ENCODE peak calls at places on chromosomes 7 and 10, in six cellular contexts. One of them, this sample, is unnamed.
A peak's percentile ranks its signal among the peaks of the same experiment; 100 is the strongest.

GRCh38 chr10:84341983-84342382 is 13.6 kb downstream of the CCSER2 start:
- DNase-seq in activated T-cell treated with anti-CD3 and anti-CD28 coated beads for 1 hour: no peak
- DNase-seq in CD4-positive, alpha-beta T cell: no peak
- DNase-seq in cardiac fibroblast: no peak
- DNase-seq in kidney glomerular epithelial cell: no peak
- DNase-seq in upper lobe of right lung: no peak
- DNase-seq in this sample: no peak

GRCh38 chr7:106166651-106167342 is 54.7 kb upstream of the SYPL1 start:
- DNase-seq in activated T-cell treated with anti-CD3 and anti-CD28 coated beads for 1 hour: no peak
- DNase-seq in CD4-positive, alpha-beta T cell: no peak
- DNase-seq in cardiac fibroblast: peak; percentile 93
- DNase-seq in kidney glomerular epithelial cell: peak; percentile 48
- DNase-seq in upper lobe of right lung: no peak
- DNase-seq in this sample: peak; percentile 65

GRCh38 chr10:32983333-32983909 is 25.4 kb upstream of the ITGB1 start:
- DNase-seq in activated T-cell treated with anti-CD3 and anti-CD28 coated beads for 1 hour: no peak
- DNase-seq in CD4-positive, alpha-beta T cell: no peak
- DNase-seq in cardiac fibroblast: peak; percentile 97
- DNase-seq in kidney glomerular epithelial cell: peak; percentile 85
- DNase-seq in upper lobe of right lung: no peak
- DNase-seq in this sample: peak; percentile 72

GRCh38 chr10:132807621-132808049 is 21.7 kb upstream of the NKX6-2 start:
- DNase-seq in activated T-cell treated with anti-CD3 and anti-CD28 coated beads for 1 hour: no peak
- DNase-seq in CD4-positive, alpha-beta T cell: no peak
- DNase-seq in cardiac fibroblast: no peak
- DNase-seq in kidney glomerular epithelial cell: no peak
- DNase-seq in upper lobe of right lung: no peak
- DNase-seq in this sample: peak; percentile 50

GRCh38 chr7:2851499-2851898 is 7.4 kb upstream of the GNA12 start:
- DNase-seq in activated T-cell treated with anti-CD3 and anti-CD28 coated beads for 1 hour: no peak
- DNase-seq in CD4-positive, alpha-beta T cell: no peak
- DNase-seq in cardiac fibroblast: no peak
- DNase-seq in kidney glomerular epithelial cell: no peak
- DNase-seq in upper lobe of right lung: no peak
- DNase-seq in this sample: no peak

GRCh38 chr10:119705434-119705831 is 20.4 kb upstream of the INPP5F start:
- DNase-seq in activated T-cell treated with anti-CD3 and anti-CD28 coated beads for 1 hour: no peak
- DNase-seq in CD4-positive, alpha-beta T cell: no peak
- DNase-seq in cardiac fibroblast: no peak
- DNase-seq in kidney glomerular epithelial cell: no peak
- DNase-seq in upper lobe of right lung: no peak
- DNase-seq in this sample: no peak

GRCh38 chr7:45718464-45719330 is 144.5 kb downstream of the ADCY1 start:
- DNase-seq in activated T-cell treated with anti-CD3 and anti-CD28 coated beads for 1 hour: no peak
- DNase-seq in CD4-positive, alpha-beta T cell: no peak
- DNase-seq in cardiac fibroblast: no peak
- DNase-seq in kidney glomerular epithelial cell: no peak
- DNase-seq in upper lobe of right lung: peak; percentile 59
- DNase-seq in this sample: no peak

GRCh38 chr7:45217358-45217757 is 59.8 kb downstream of the RAMP3 start:
- DNase-seq in activated T-cell treated with anti-CD3 and anti-CD28 coated beads for 1 hour: no peak
- DNase-seq in CD4-positive, alpha-beta T cell: no peak
- DNase-seq in cardiac fibroblast: peak; percentile 15
- DNase-seq in kidney glomerular epithelial cell: no peak
- DNase-seq in upper lobe of right lung: no peak
- DNase-seq in this sample: no peak

GRCh38 chr7:152054377-152055230 is 29.1 kb downstream of the GALNT11 start:
- DNase-seq in activated T-cell treated with anti-CD3 and anti-CD28 coated beads for 1 hour: no peak
- DNase-seq in CD4-positive, alpha-beta T cell: no peak
- DNase-seq in cardiac fibroblast: peak; percentile 81
- DNase-seq in kidney glomerular epithelial cell: peak; percentile 39
- DNase-seq in upper lobe of right lung: no peak
- DNase-seq in this sample: no peak

GRCh38 chr7:101542527-101543241 is 86.4 kb downstream of the MYL10 start:
- DNase-seq in activated T-cell treated with anti-CD3 and anti-CD28 coated beads for 1 hour: peak; percentile 71
- DNase-seq in CD4-positive, alpha-beta T cell: peak; percentile 74
- DNase-seq in cardiac fibroblast: peak; percentile 58
- DNase-seq in kidney glomerular epithelial cell: peak; percentile 42
- DNase-seq in upper lobe of right lung: no peak
- DNase-seq in this sample: peak; percentile 76

GRCh38 chr7:30594055-30594539 is 581 bp upstream of the GARS1 start:
- DNase-seq in activated T-cell treated with anti-CD3 and anti-CD28 coated beads for 1 hour: peak; percentile 11
- DNase-seq in CD4-positive, alpha-beta T cell: peak; percentile 18
- DNase-seq in cardiac fibroblast: no peak
- DNase-seq in kidney glomerular epithelial cell: peak; percentile 87
- DNase-seq in upper lobe of right lung: peak; percentile 69
- DNase-seq in this sample: peak; percentile 70

GRCh38 chr10:6796231-6796630 is 216.2 kb upstream of the PRKCQ start:
- DNase-seq in activated T-cell treated with anti-CD3 and anti-CD28 coated beads for 1 hour: no peak
- DNase-seq in CD4-positive, alpha-beta T cell: no peak
- DNase-seq in cardiac fibroblast: no peak
- DNase-seq in kidney glomerular epithelial cell: no peak
- DNase-seq in upper lobe of right lung: no peak
- DNase-seq in this sample: no peak

GRCh38 chr10:73159038-73159648 is 8.7 kb downstream of the ECD start:
- DNase-seq in activated T-cell treated with anti-CD3 and anti-CD28 coated beads for 1 hour: peak; percentile 51
- DNase-seq in CD4-positive, alpha-beta T cell: peak; percentile 52
- DNase-seq in cardiac fibroblast: peak; percentile 73
- DNase-seq in kidney glomerular epithelial cell: peak; percentile 65
- DNase-seq in upper lobe of right lung: no peak
- DNase-seq in this sample: no peak

GRCh38 chr10:131140606-131141005 is 170.9 kb downstream of the TCERG1L start:
- DNase-seq in activated T-cell treated with anti-CD3 and anti-CD28 coated beads for 1 hour: no peak
- DNase-seq in CD4-positive, alpha-beta T cell: no peak
- DNase-seq in cardiac fibroblast: no peak
- DNase-seq in kidney glomerular epithelial cell: no peak
- DNase-seq in upper lobe of right lung: peak; percentile 55
- DNase-seq in this sample: no peak

GRCh38 chr7:131068604-131069021 is 259.1 kb upstream of the MKLN1 start:
- DNase-seq in activated T-cell treated with anti-CD3 and anti-CD28 coated beads for 1 hour: no peak
- DNase-seq in CD4-positive, alpha-beta T cell: no peak
- DNase-seq in cardiac fibroblast: peak; percentile 36
- DNase-seq in kidney glomerular epithelial cell: peak; percentile 33
- DNase-seq in upper lobe of right lung: no peak
- DNase-seq in this sample: no peak

GRCh38 chr7:117666019-117666418 is 186.2 kb downstream of the CFTR start:
- DNase-seq in activated T-cell treated with anti-CD3 and anti-CD28 coated beads for 1 hour: no peak
- DNase-seq in CD4-positive, alpha-beta T cell: no peak
- DNase-seq in cardiac fibroblast: peak; percentile 75
- DNase-seq in kidney glomerular epithelial cell: peak; percentile 63
- DNase-seq in upper lobe of right lung: no peak
- DNase-seq in this sample: no peak

GRCh38 chr7:105352018-105352612 is 36.6 kb downstream of the SRPK2 start:
- DNase-seq in activated T-cell treated with anti-CD3 and anti-CD28 coated beads for 1 hour: no peak
- DNase-seq in CD4-positive, alpha-beta T cell: peak; percentile 15
- DNase-seq in cardiac fibroblast: peak; percentile 89
- DNase-seq in kidney glomerular epithelial cell: peak; percentile 63
- DNase-seq in upper lobe of right lung: peak; percentile 80
- DNase-seq in this sample: peak; percentile 81

GRCh38 chr10:80268266-80268665 is 21.2 kb downstream of the MAT1A start:
- DNase-seq in activated T-cell treated with anti-CD3 and anti-CD28 coated beads for 1 hour: no peak
- DNase-seq in CD4-positive, alpha-beta T cell: no peak
- DNase-seq in cardiac fibroblast: peak; percentile 24
- DNase-seq in kidney glomerular epithelial cell: no peak
- DNase-seq in upper lobe of right lung: no peak
- DNase-seq in this sample: no peak

GRCh38 chr7:47039089-47039648 is 542.7 kb downstream of the TNS3 start:
- DNase-seq in activated T-cell treated with anti-CD3 and anti-CD28 coated beads for 1 hour: no peak
- DNase-seq in CD4-positive, alpha-beta T cell: no peak
- DNase-seq in cardiac fibroblast: peak; percentile 12
- DNase-seq in kidney glomerular epithelial cell: no peak
- DNase-seq in upper lobe of right lung: no peak
- DNase-seq in this sample: no peak

GRCh38 chr7:151835636-151836035 is 41.3 kb downstream of the PRKAG2 start:
- DNase-seq in activated T-cell treated with anti-CD3 and anti-CD28 coated beads for 1 hour: no peak
- DNase-seq in CD4-positive, alpha-beta T cell: no peak
- DNase-seq in cardiac fibroblast: no peak
- DNase-seq in kidney glomerular epithelial cell: no peak
- DNase-seq in upper lobe of right lung: no peak
- DNase-seq in this sample: no peak

GRCh38 chr7:89077992-89078391 is 282.5 kb upstream of the TEX47 start:
- DNase-seq in activated T-cell treated with anti-CD3 and anti-CD28 coated beads for 1 hour: no peak
- DNase-seq in CD4-positive, alpha-beta T cell: no peak
- DNase-seq in cardiac fibroblast: no peak
- DNase-seq in kidney glomerular epithelial cell: no peak
- DNase-seq in upper lobe of right lung: no peak
- DNase-seq in this sample: no peak

GRCh38 chr10:98465866-98466265 is 19.1 kb upstream of the HPS1 start:
- DNase-seq in activated T-cell treated with anti-CD3 and anti-CD28 coated beads for 1 hour: no peak
- DNase-seq in CD4-positive, alpha-beta T cell: no peak
- DNase-seq in cardiac fibroblast: no peak
- DNase-seq in kidney glomerular epithelial cell: no peak
- DNase-seq in upper lobe of right lung: no peak
- DNase-seq in this sample: no peak